ENCODE peak calls at places on chromosomes 7 and 10, in seven cellular contexts. One of them, this sample, is unnamed. For H3K27me3, the result is how much of the 10 kb centered on the place peaks cover.

GRCh38 chr7:30772984-30773383 is 1.8 kb downstream of the MINDY4 start:
- DNase-seq in HepG2: no peak
- DNase-seq in HCT116: no peak
- DNase-seq in ovary: no peak
- DNase-seq in uterus: no peak
- DNase-seq in suprapubic skin: peak
- DNase-seq in IMR-90: no peak
- DNase-seq in this sample: no peak

GRCh38 chr7:117248810-117249209 is 74.0 kb downstream of the WNT2 start:
- DNase-seq in HepG2: no peak
- DNase-seq in uterus: no peak
- DNase-seq in ovary: no peak
- DNase-seq in IMR-90: peak
- DNase-seq in HCT116: no peak
- DNase-seq in suprapubic skin: no peak
- DNase-seq in this sample: no peak

GRCh38 chr7:22331704-22332103 is 25.2 kb downstream of the RAPGEF5 start:
- DNase-seq in IMR-90: no peak
- DNase-seq in HepG2: no peak
- DNase-seq in suprapubic skin: no peak
- DNase-seq in ovary: no peak
- DNase-seq in uterus: no peak
- DNase-seq in HCT116: no peak
- DNase-seq in this sample: no peak

GRCh38 chr7:70298780-70299446 is 700.6 kb downstream of the AUTS2 start:
- DNase-seq in IMR-90: no peak
- DNase-seq in HCT116: no peak
- DNase-seq in suprapubic skin: no peak
- DNase-seq in HepG2: no peak
- DNase-seq in uterus: no peak
- DNase-seq in ovary: no peak
- DNase-seq in this sample: no peak

GRCh38 chr10:88880287-88881094 is 446 bp downstream of the STAMBPL1 start:
- DNase-seq in HCT116: peak
- DNase-seq in ovary: peak
- DNase-seq in IMR-90: peak
- DNase-seq in HepG2: peak
- DNase-seq in suprapubic skin: peak
- DNase-seq in uterus: peak
- DNase-seq in this sample: peak

GRCh38 chr7:138565451-138566114 is 105.5 kb downstream of the TRIM24 start:
- DNase-seq in HCT116: peak
- DNase-seq in HepG2: peak
- DNase-seq in uterus: no peak
- DNase-seq in IMR-90: peak
- DNase-seq in suprapubic skin: no peak
- DNase-seq in ovary: no peak
- DNase-seq in this sample: no peak

GRCh38 chr10:110525349-110526260 is 27.9 kb downstream of the DUSP5 start:
- DNase-seq in IMR-90: peak
- DNase-seq in suprapubic skin: no peak
- DNase-seq in HepG2: no peak
- DNase-seq in uterus: no peak
- DNase-seq in ovary: no peak
- DNase-seq in HCT116: no peak
- DNase-seq in this sample: no peak

GRCh38 chr10:84966708-84967441 is 638.5 kb downstream of the CCSER2 start:
- DNase-seq in HCT116: no peak
- DNase-seq in uterus: no peak
- DNase-seq in IMR-90: no peak
- DNase-seq in suprapubic skin: no peak
- DNase-seq in HepG2: no peak
- DNase-seq in ovary: no peak
- DNase-seq in this sample: no peak

GRCh38 chr7:142104550-142105527 is 6.7 kb upstream of the MGAM2 start:
- DNase-seq in HCT116: peak
- DNase-seq in suprapubic skin: no peak
- DNase-seq in IMR-90: no peak
- DNase-seq in ovary: no peak
- DNase-seq in HepG2: peak
- DNase-seq in uterus: no peak
- DNase-seq in this sample: no peak

GRCh38 chr10:35208536-35208935 is 81.9 kb downstream of the CREM start:
- DNase-seq in suprapubic skin: no peak
- DNase-seq in HCT116: no peak
- DNase-seq in IMR-90: no peak
- DNase-seq in HepG2: no peak
- DNase-seq in uterus: no peak
- DNase-seq in ovary: no peak
- DNase-seq in this sample: no peak

GRCh38 chr10:53997953-53998352 is 803.1 kb downstream of the PCDH15 start:
- DNase-seq in HCT116: no peak
- DNase-seq in HepG2: peak
- DNase-seq in uterus: no peak
- DNase-seq in IMR-90: no peak
- DNase-seq in ovary: no peak
- DNase-seq in suprapubic skin: no peak
- DNase-seq in this sample: no peak

GRCh38 chr10:29735628-29736324 is 101.0 kb upstream of the SVIL start:
- DNase-seq in HepG2: peak
- DNase-seq in ovary: peak
- DNase-seq in HCT116: peak
- DNase-seq in uterus: peak
- DNase-seq in suprapubic skin: peak
- DNase-seq in IMR-90: peak
- DNase-seq in this sample: peak

GRCh38 chr7:153190452-153190851 is 430.9 kb downstream of the ACTR3B start:
- DNase-seq in ovary: no peak
- DNase-seq in suprapubic skin: no peak
- DNase-seq in uterus: no peak
- DNase-seq in HepG2: no peak
- DNase-seq in HCT116: peak
- DNase-seq in IMR-90: no peak
- DNase-seq in this sample: no peak

GRCh38 chr7:81267508-81267907 is 348.7 kb upstream of the SEMA3C start:
- DNase-seq in ovary: no peak
- DNase-seq in uterus: no peak
- DNase-seq in HepG2: no peak
- DNase-seq in IMR-90: peak
- DNase-seq in suprapubic skin: no peak
- DNase-seq in HCT116: no peak
- DNase-seq in this sample: no peak

GRCh38 chr10:9228770-9229169 is 1174.3 kb downstream of the GATA3 start:
- DNase-seq in suprapubic skin: no peak
- DNase-seq in HCT116: no peak
- DNase-seq in IMR-90: peak
- DNase-seq in HepG2: no peak
- DNase-seq in uterus: no peak
- DNase-seq in ovary: no peak
- DNase-seq in this sample: no peak

GRCh38 chr10:12351447-12351846 is 2.1 kb downstream of the CAMK1D start:
- DNase-seq in ovary: no peak
- DNase-seq in IMR-90: no peak
- DNase-seq in HepG2: no peak
- DNase-seq in HCT116: no peak
- DNase-seq in uterus: no peak
- DNase-seq in suprapubic skin: no peak
- DNase-seq in this sample: no peak

GRCh38 chr10:76922666-76923065 is 714.9 kb downstream of the KCNMA1 start:
- DNase-seq in uterus: no peak
- DNase-seq in IMR-90: no peak
- DNase-seq in HepG2: no peak
- DNase-seq in ovary: no peak
- DNase-seq in suprapubic skin: no peak
- DNase-seq in HCT116: no peak
- DNase-seq in this sample: no peak

GRCh38 chr10:132548869-132549268 is 11.3 kb downstream of the INPP5A start:
- DNase-seq in ovary: no peak
- DNase-seq in IMR-90: no peak
- DNase-seq in HCT116: no peak
- DNase-seq in uterus: peak
- DNase-seq in suprapubic skin: peak
- DNase-seq in HepG2: no peak
- DNase-seq in this sample: no peak

GRCh38 chr10:68406111-68406814 is 814 bp downstream of the RUFY2 start:
- DNase-seq in ovary: no peak
- DNase-seq in suprapubic skin: no peak
- DNase-seq in uterus: no peak
- DNase-seq in HepG2: peak
- DNase-seq in HCT116: no peak
- DNase-seq in IMR-90: peak
- DNase-seq in this sample: peak

GRCh38 chr7:116528008-116528789 is 3.4 kb downstream of the CAV1 start:
- DNase-seq in IMR-90: peak
- DNase-seq in HCT116: peak
- DNase-seq in uterus: peak
- DNase-seq in HepG2: no peak
- DNase-seq in suprapubic skin: peak
- DNase-seq in ovary: peak
- DNase-seq in this sample: peak

GRCh38 chr7:50727711-50728110 is 55.0 kb downstream of the GRB10 start:
- DNase-seq in uterus: no peak
- DNase-seq in HCT116: no peak
- DNase-seq in ovary: no peak
- DNase-seq in suprapubic skin: no peak
- DNase-seq in HepG2: no peak
- DNase-seq in IMR-90: no peak
- DNase-seq in this sample: no peak

GRCh38 chr7:50728184-50728583 is 54.5 kb downstream of the GRB10 start:
- DNase-seq in ovary: no peak
- DNase-seq in IMR-90: peak
- DNase-seq in HCT116: no peak
- DNase-seq in uterus: no peak
- DNase-seq in suprapubic skin: no peak
- DNase-seq in HepG2: no peak
- DNase-seq in this sample: no peak

GRCh38 chr7:50730459-50731400 is 52.0 kb downstream of the GRB10 start:
- DNase-seq in IMR-90: no peak
- DNase-seq in uterus: no peak
- DNase-seq in HCT116: no peak
- DNase-seq in HepG2: peak
- DNase-seq in suprapubic skin: peak
- DNase-seq in ovary: no peak
- DNase-seq in this sample: no peak

GRCh38 chr7:50731703-50732582 is 50.8 kb downstream of the GRB10 start:
- DNase-seq in ovary: no peak
- DNase-seq in HCT116: no peak
- DNase-seq in HepG2: no peak
- DNase-seq in uterus: no peak
- DNase-seq in IMR-90: no peak
- DNase-seq in suprapubic skin: no peak
- DNase-seq in this sample: no peak

GRCh38 chr7:50729962-50730361 is 52.7 kb downstream of the GRB10 start:
- DNase-seq in HCT116: no peak
- DNase-seq in ovary: no peak
- DNase-seq in uterus: no peak
- DNase-seq in HepG2: no peak
- DNase-seq in suprapubic skin: no peak
- DNase-seq in IMR-90: peak
- DNase-seq in this sample: no peak
- H3K27me3 ChIP-seq in HCT116: under half
- H3K27me3 ChIP-seq in ovary: under half
- H3K27me3 ChIP-seq in uterus: under half
- H3K27me3 ChIP-seq in HepG2: under half
- H3K27me3 ChIP-seq in suprapubic skin: under half
- H3K27me3 ChIP-seq in IMR-90: under half
- H3K27me3 ChIP-seq in this sample: under half

GRCh38 chr7:147509052-147509480 is 1081.5 kb upstream of the C7orf33 start:
- DNase-seq in HepG2: no peak
- DNase-seq in ovary: no peak
- DNase-seq in HCT116: no peak
- DNase-seq in uterus: no peak
- DNase-seq in suprapubic skin: no peak
- DNase-seq in IMR-90: peak
- DNase-seq in this sample: no peak

GRCh38 chr7:147510913-147511312 is 1079.7 kb upstream of the C7orf33 start:
- DNase-seq in ovary: no peak
- DNase-seq in uterus: no peak
- DNase-seq in suprapubic skin: no peak
- DNase-seq in IMR-90: peak
- DNase-seq in HCT116: no peak
- DNase-seq in HepG2: no peak
- DNase-seq in this sample: no peak

GRCh38 chr7:147513451-147513850 is 1077.1 kb upstream of the C7orf33 start:
- DNase-seq in HepG2: no peak
- DNase-seq in uterus: no peak
- DNase-seq in suprapubic skin: no peak
- DNase-seq in ovary: no peak
- DNase-seq in HCT116: no peak
- DNase-seq in IMR-90: no peak
- DNase-seq in this sample: no peak

DNA sequence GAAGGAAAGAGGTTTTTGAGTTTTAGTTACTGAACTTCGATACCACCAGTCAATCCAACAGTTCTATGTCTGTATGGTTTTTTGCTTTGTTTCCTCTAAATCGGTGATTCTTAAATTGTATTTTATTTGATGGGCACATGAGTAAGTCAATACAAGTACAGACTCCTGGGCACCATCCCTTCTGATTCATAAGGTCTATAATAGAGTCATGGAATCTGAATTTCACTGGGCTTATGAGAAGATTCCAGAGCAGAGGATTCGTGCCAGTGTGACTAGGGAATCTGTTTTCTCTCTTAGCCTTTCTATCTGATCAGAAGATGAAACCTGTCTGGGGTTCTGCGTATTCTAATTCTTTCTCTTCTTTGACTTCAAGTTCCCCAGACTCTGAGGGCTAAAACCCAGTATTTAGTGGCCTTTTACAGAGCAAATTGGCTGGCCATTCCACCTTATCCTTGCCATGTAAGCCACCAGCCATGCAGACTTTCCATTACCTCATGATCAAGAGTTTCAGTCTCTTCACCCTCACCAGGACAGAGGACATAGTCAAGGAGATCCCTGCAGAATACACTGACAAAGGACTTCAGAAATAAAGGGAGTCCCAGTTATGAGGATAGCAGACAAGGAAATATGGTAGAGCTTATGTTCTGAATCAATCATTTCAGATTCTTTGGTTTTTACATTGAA is 1080.6 kb upstream of the C7orf33 start:
- DNase-seq in ovary: no peak
- DNase-seq in HCT116: no peak
- DNase-seq in HepG2: no peak
- DNase-seq in uterus: no peak
- DNase-seq in IMR-90: peak
- DNase-seq in suprapubic skin: no peak
- DNase-seq in this sample: no peak
- H3K27ac ChIP-seq in ovary: no peak
- H3K27ac ChIP-seq in HCT116: no peak
- H3K27ac ChIP-seq in HepG2: no peak
- H3K27ac ChIP-seq in uterus: no peak
- H3K27ac ChIP-seq in IMR-90: peak
- H3K27ac ChIP-seq in suprapubic skin: no peak
- H3K27ac ChIP-seq in this sample: no peak

GRCh38 chr10:116732546-116732945 is 9.8 kb downstream of the HSPA12A start:
- DNase-seq in uterus: no peak
- DNase-seq in suprapubic skin: no peak
- DNase-seq in ovary: no peak
- DNase-seq in HepG2: no peak
- DNase-seq in HCT116: no peak
- DNase-seq in IMR-90: no peak
- DNase-seq in this sample: no peak
- TF ChIP-seq POLR2A in uterus: no peak
- TF ChIP-seq POLR2A in suprapubic skin: no peak
- TF ChIP-seq POLR2A in ovary: no peak
- TF ChIP-seq POLR2A in HepG2: no peak
- TF ChIP-seq POLR2A in HCT116: no peak
- TF ChIP-seq POLR2A in IMR-90: no peak
- TF ChIP-seq POLR2A in this sample: no peak

GRCh38 chr7:27219821-27220220 is 19.9 kb upstream of the HOXA13 start:
- DNase-seq in uterus: no peak
- DNase-seq in HepG2: no peak
- DNase-seq in ovary: no peak
- DNase-seq in IMR-90: no peak
- DNase-seq in HCT116: no peak
- DNase-seq in suprapubic skin: no peak
- DNase-seq in this sample: no peak
- H3K27me3 ChIP-seq in uterus: under half
- H3K27me3 ChIP-seq in HepG2: under half
- H3K27me3 ChIP-seq in ovary: under half
- H3K27me3 ChIP-seq in IMR-90: half or more
- H3K27me3 ChIP-seq in HCT116: under half
- H3K27me3 ChIP-seq in suprapubic skin: half or more
- H3K27me3 ChIP-seq in this sample: under half

This sample was measured in tibial nerve.